ENCODE peak calls at places on chromosomes 13 and 19, in six cellular contexts. Q, C, D, M, X and E are unnamed samples.

GRCh38 chr19:1250374-1251232 is 2.2 kb downstream of the MIDN start:
- DNase-seq in Q (no peak), C (peak; percentile 90), D (peak; percentile 70), M (no peak), X (peak; percentile 88), E (no peak)

GRCh38 chr19:18650468-18651001 is 13.7 kb downstream of the KLHL26 start:
- DNase-seq in Q (peak; percentile 84), C (no peak), D (no peak), M (no peak), X (no peak), E (no peak)

GRCh38 chr19:47494729-47495128 is 10.7 kb upstream of the KPTN start:
- DNase-seq in Q (no peak), C (peak; percentile 94), D (no peak), M (no peak), X (no peak), E (no peak)

GRCh38 chr13:112881656-112882554 is 87.1 kb upstream of the MCF2L start:
- DNase-seq in Q (no peak), C (peak; percentile 7), D (no peak), M (no peak), X (no peak), E (no peak)

GRCh38 chr13:111510502-111511218 is 190.2 kb downstream of the TEX29 start:
- DNase-seq in Q (no peak), C (no peak), D (no peak), M (no peak), X (no peak), E (no peak)

GRCh38 chr13:43835701-43836100 is 43.8 kb downstream of the CCDC122 start:
- DNase-seq in Q (no peak), C (no peak), D (no peak), M (no peak), X (no peak), E (no peak)

GRCh38 chr13:112000888-112001287 is 66.1 kb upstream of the SOX1 start:
- DNase-seq in Q (no peak), C (no peak), D (no peak), M (no peak), X (no peak), E (no peak)

GRCh38 chr19:49155830-49156346 is 692 bp upstream of the HRC start:
- DNase-seq in Q (no peak), C (no peak), D (no peak), M (no peak), X (peak; percentile 80), E (no peak)

GRCh38 chr19:40241809-40242384 is 15.4 kb upstream of the CCNP start:
- DNase-seq in Q (no peak), C (no peak), D (no peak), M (no peak), X (no peak), E (peak; percentile 39)

GRCh38 chr19:10020851-10021250 is 7.6 kb downstream of the RDH8 start:
- DNase-seq in Q (no peak), C (no peak), D (no peak), M (no peak), X (no peak), E (no peak)

GRCh38 chr19:41175825-41176734 is 16.9 kb upstream of the CYP2S1 start:
- DNase-seq in Q (peak; percentile 53), C (no peak), D (no peak), M (peak; percentile 100), X (peak; percentile 75), E (peak; percentile 79)

GRCh38 chr19:51006406-51006805 is 5.0 kb upstream of the KLK8 start:
- DNase-seq in Q (no peak), C (no peak), D (no peak), M (no peak), X (no peak), E (no peak)

GRCh38 chr19:46442808-46443450 is 14.2 kb upstream of the PNMA8C start:
- DNase-seq in Q (peak; percentile 34), C (no peak), D (no peak), M (peak; percentile 61), X (no peak), E (peak; percentile 39)

GRCh38 chr19:13430790-13431582 is 75.3 kb downstream of the CACNA1A start:
- DNase-seq in Q (peak; percentile 11), C (peak; percentile 60), D (peak; percentile 25), M (peak; percentile 15), X (peak; percentile 50), E (peak; percentile 15)

GRCh38 chr19:43570174-43570791 is 5.0 kb downstream of the XRCC1 start:
- DNase-seq in Q (no peak), C (no peak), D (no peak), M (no peak), X (no peak), E (no peak)

GRCh38 chr13:18956473-18957078 is 225.0 kb downstream of the TUBA3C start:
- DNase-seq in Q (no peak), C (no peak), D (no peak), M (no peak), X (no peak), E (no peak)